ENCODE peak calls at places on chromosomes 16 and 17, in ten cellular contexts. One of them, this sample, is unnamed.
A peak's percentile ranks its signal among the peaks of the same experiment; 100 is the strongest.

GRCh38 chr16:73735018-73735417 is 561.6 kb upstream of the PSMD7 start:
- DNase-seq in EL: peak; percentile 56
- DNase-seq in upper lobe of right lung: no peak
- DNase-seq in GM19239: no peak
- DNase-seq in effector memory CD8-positive, alpha-beta T cell: no peak
- DNase-seq in amniotic stem cell: peak; percentile 72
- DNase-seq in NT2/D1: no peak
- DNase-seq in NAMALWA: no peak
- DNase-seq in stimulated activated CD4-positive, alpha-beta T cell treated with anti-CD3 and anti-CD28 coated beads, Interleukin-2, amount 100 ng/mL, for 48 hours: no peak
- DNase-seq in GM23248: peak; percentile 66
- DNase-seq in this sample: no peak

GRCh38 chr17:50533720-50534148 is 1.2 kb downstream of the EPN3 start:
- DNase-seq in EL: peak; percentile 37
- DNase-seq in upper lobe of right lung: no peak
- DNase-seq in stimulated activated CD4-positive, alpha-beta T cell treated with anti-CD3 and anti-CD28 coated beads, Interleukin-2, amount 100 ng/mL, for 48 hours: no peak
- DNase-seq in GM23248: peak; percentile 54
- DNase-seq in amniotic stem cell: no peak
- DNase-seq in GM19239: no peak
- DNase-seq in NAMALWA: no peak
- DNase-seq in effector memory CD8-positive, alpha-beta T cell: no peak
- DNase-seq in NT2/D1: no peak
- DNase-seq in this sample: no peak

GRCh38 chr17:17241656-17242055 is 4.7 kb upstream of the FLCN start:
- DNase-seq in EL: no peak
- DNase-seq in GM19239: no peak
- DNase-seq in effector memory CD8-positive, alpha-beta T cell: no peak
- DNase-seq in NT2/D1: no peak
- DNase-seq in amniotic stem cell: no peak
- DNase-seq in NAMALWA: no peak
- DNase-seq in GM23248: no peak
- DNase-seq in stimulated activated CD4-positive, alpha-beta T cell treated with anti-CD3 and anti-CD28 coated beads, Interleukin-2, amount 100 ng/mL, for 48 hours: no peak
- DNase-seq in upper lobe of right lung: no peak
- DNase-seq in this sample: no peak

GRCh38 chr16:22677024-22677830 is 136.7 kb upstream of the HS3ST2 start:
- DNase-seq in upper lobe of right lung: no peak
- DNase-seq in GM23248: no peak
- DNase-seq in effector memory CD8-positive, alpha-beta T cell: no peak
- DNase-seq in NAMALWA: no peak
- DNase-seq in EL: no peak
- DNase-seq in stimulated activated CD4-positive, alpha-beta T cell treated with anti-CD3 and anti-CD28 coated beads, Interleukin-2, amount 100 ng/mL, for 48 hours: no peak
- DNase-seq in NT2/D1: no peak
- DNase-seq in amniotic stem cell: no peak
- DNase-seq in GM19239: no peak
- DNase-seq in this sample: no peak

GRCh38 chr17:18961634-18962493 is 9.9 kb downstream of the SLC5A10 start:
- DNase-seq in NT2/D1: no peak
- DNase-seq in GM19239: no peak
- DNase-seq in amniotic stem cell: no peak
- DNase-seq in NAMALWA: no peak
- DNase-seq in effector memory CD8-positive, alpha-beta T cell: no peak
- DNase-seq in GM23248: peak; percentile 79
- DNase-seq in EL: peak; percentile 25
- DNase-seq in stimulated activated CD4-positive, alpha-beta T cell treated with anti-CD3 and anti-CD28 coated beads, Interleukin-2, amount 100 ng/mL, for 48 hours: no peak
- DNase-seq in upper lobe of right lung: no peak
- DNase-seq in this sample: no peak

GRCh38 chr17:67995568-67996191 is 589 bp downstream of the C17orf58 start:
- DNase-seq in GM19239: peak; percentile 9
- DNase-seq in NT2/D1: no peak
- DNase-seq in EL: peak; percentile 28
- DNase-seq in stimulated activated CD4-positive, alpha-beta T cell treated with anti-CD3 and anti-CD28 coated beads, Interleukin-2, amount 100 ng/mL, for 48 hours: no peak
- DNase-seq in upper lobe of right lung: no peak
- DNase-seq in effector memory CD8-positive, alpha-beta T cell: no peak
- DNase-seq in NAMALWA: no peak
- DNase-seq in GM23248: peak; percentile 53
- DNase-seq in amniotic stem cell: no peak
- DNase-seq in this sample: no peak

GRCh38 chr17:43645765-43646481 is 15.8 kb downstream of the MEOX1 start:
- DNase-seq in NAMALWA: no peak
- DNase-seq in GM19239: no peak
- DNase-seq in stimulated activated CD4-positive, alpha-beta T cell treated with anti-CD3 and anti-CD28 coated beads, Interleukin-2, amount 100 ng/mL, for 48 hours: no peak
- DNase-seq in GM23248: peak; percentile 71
- DNase-seq in EL: peak; percentile 38
- DNase-seq in upper lobe of right lung: peak; percentile 84
- DNase-seq in NT2/D1: no peak
- DNase-seq in amniotic stem cell: no peak
- DNase-seq in effector memory CD8-positive, alpha-beta T cell: no peak
- DNase-seq in this sample: no peak

GRCh38 chr16:50642349-50642748 is 38.8 kb downstream of the SNX20 start:
- DNase-seq in amniotic stem cell: no peak
- DNase-seq in GM19239: no peak
- DNase-seq in GM23248: no peak
- DNase-seq in stimulated activated CD4-positive, alpha-beta T cell treated with anti-CD3 and anti-CD28 coated beads, Interleukin-2, amount 100 ng/mL, for 48 hours: no peak
- DNase-seq in NT2/D1: no peak
- DNase-seq in EL: no peak
- DNase-seq in NAMALWA: no peak
- DNase-seq in effector memory CD8-positive, alpha-beta T cell: no peak
- DNase-seq in upper lobe of right lung: no peak
- DNase-seq in this sample: no peak

GRCh38 chr16:9075299-9076071 is 16.0 kb upstream of the HAPSTR1 start:
- DNase-seq in effector memory CD8-positive, alpha-beta T cell: no peak
- DNase-seq in GM19239: no peak
- DNase-seq in GM23248: no peak
- DNase-seq in EL: no peak
- DNase-seq in stimulated activated CD4-positive, alpha-beta T cell treated with anti-CD3 and anti-CD28 coated beads, Interleukin-2, amount 100 ng/mL, for 48 hours: no peak
- DNase-seq in NAMALWA: peak; percentile 20
- DNase-seq in NT2/D1: no peak
- DNase-seq in amniotic stem cell: no peak
- DNase-seq in upper lobe of right lung: no peak
- DNase-seq in this sample: no peak

GRCh38 chr17:50332196-50332595 is 13.7 kb upstream of the XYLT2 start:
- DNase-seq in GM19239: no peak
- DNase-seq in NAMALWA: no peak
- DNase-seq in NT2/D1: no peak
- DNase-seq in effector memory CD8-positive, alpha-beta T cell: no peak
- DNase-seq in amniotic stem cell: no peak
- DNase-seq in GM23248: peak; percentile 21
- DNase-seq in stimulated activated CD4-positive, alpha-beta T cell treated with anti-CD3 and anti-CD28 coated beads, Interleukin-2, amount 100 ng/mL, for 48 hours: no peak
- DNase-seq in upper lobe of right lung: no peak
- DNase-seq in EL: no peak
- DNase-seq in this sample: no peak

GRCh38 chr17:37024181-37024637 is 75.5 kb downstream of the AATF start:
- DNase-seq in NAMALWA: no peak
- DNase-seq in stimulated activated CD4-positive, alpha-beta T cell treated with anti-CD3 and anti-CD28 coated beads, Interleukin-2, amount 100 ng/mL, for 48 hours: no peak
- DNase-seq in NT2/D1: no peak
- DNase-seq in GM23248: no peak
- DNase-seq in GM19239: no peak
- DNase-seq in EL: no peak
- DNase-seq in effector memory CD8-positive, alpha-beta T cell: no peak
- DNase-seq in amniotic stem cell: no peak
- DNase-seq in upper lobe of right lung: no peak
- DNase-seq in this sample: no peak

GRCh38 chr16:2900526-2901075 is 11.1 kb upstream of the FLYWCH1 start:
- DNase-seq in upper lobe of right lung: no peak
- DNase-seq in GM19239: no peak
- DNase-seq in effector memory CD8-positive, alpha-beta T cell: no peak
- DNase-seq in stimulated activated CD4-positive, alpha-beta T cell treated with anti-CD3 and anti-CD28 coated beads, Interleukin-2, amount 100 ng/mL, for 48 hours: no peak
- DNase-seq in NT2/D1: no peak
- DNase-seq in NAMALWA: no peak
- DNase-seq in GM23248: no peak
- DNase-seq in EL: no peak
- DNase-seq in amniotic stem cell: no peak
- DNase-seq in this sample: no peak

GRCh38 chr16:8663192-8664089 is 11.0 kb upstream of the ABAT start:
- DNase-seq in amniotic stem cell: no peak
- DNase-seq in EL: no peak
- DNase-seq in stimulated activated CD4-positive, alpha-beta T cell treated with anti-CD3 and anti-CD28 coated beads, Interleukin-2, amount 100 ng/mL, for 48 hours: no peak
- DNase-seq in effector memory CD8-positive, alpha-beta T cell: no peak
- DNase-seq in GM19239: no peak
- DNase-seq in GM23248: no peak
- DNase-seq in upper lobe of right lung: no peak
- DNase-seq in NAMALWA: no peak
- DNase-seq in NT2/D1: no peak
- DNase-seq in this sample: no peak

GRCh38 chr16:89062389-89063345 is 31.0 kb upstream of the ACSF3 start:
- DNase-seq in EL: no peak
- DNase-seq in effector memory CD8-positive, alpha-beta T cell: no peak
- DNase-seq in NT2/D1: no peak
- DNase-seq in upper lobe of right lung: no peak
- DNase-seq in stimulated activated CD4-positive, alpha-beta T cell treated with anti-CD3 and anti-CD28 coated beads, Interleukin-2, amount 100 ng/mL, for 48 hours: no peak
- DNase-seq in amniotic stem cell: no peak
- DNase-seq in NAMALWA: no peak
- DNase-seq in GM19239: no peak
- DNase-seq in GM23248: no peak
- DNase-seq in this sample: no peak

This sample was measured in GDM1.